ENCODE peak calls at places on chromosomes 1 and 21, in five cellular contexts. N is tibial artery; L is NCI-H1092; B is SK-MEL-5; C is stimulated activated CD8-positive, alpha-beta memory T cell treated with anti-CD3 and anti-CD28 coated beads, Interleukin-15, amount 100 ng/mL, for 4 hours. K is an unnamed sample.
A peak's percentile ranks its signal among the peaks of the same experiment; 100 is the strongest.

GRCh38 chr1:29465755-29466154 is 229.4 kb downstream of the PTPRU start:
- DNase-seq in B (no peak), N (no peak), L (no peak), C (no peak), K (no peak)

GRCh38 chr21:33977721-33978369 is 62.2 kb upstream of the ATP5PO start:
- DNase-seq in L (no peak), B (no peak), C (no peak), N (no peak), K (no peak)

GRCh38 chr1:229627003-229627402 is 956 bp downstream of the URB2 start:
- DNase-seq in L (no peak), N (no peak), B (no peak), C (no peak), K (no peak)

GRCh38 chr21:35540950-35541632 is 492.0 kb upstream of the RUNX1 start:
- DNase-seq in C (no peak), L (peak; percentile 41), N (no peak), B (no peak), K (no peak)

GRCh38 chr1:103517380-103518047 is 8.0 kb upstream of the RNPC3 start:
- DNase-seq in N (no peak), B (no peak), L (no peak), C (no peak), K (no peak)

GRCh38 chr1:90835661-90836344 is 118.7 kb upstream of the BARHL2 start:
- DNase-seq in B (no peak), L (no peak), N (no peak), C (no peak), K (peak; percentile 18)

GRCh38 chr1:151372411-151372934 is at the start of gene SELENBP1:
- DNase-seq in C (no peak), L (peak; percentile 91), N (peak; percentile 95), B (no peak), K (no peak)

GRCh38 chr1:212497553-212497952 is 64.8 kb downstream of the NENF start:
- DNase-seq in B (no peak), N (no peak), L (no peak), C (no peak), K (no peak)

GRCh38 chr1:88983791-88984552 is 8.5 kb downstream of the KYAT3 start:
- DNase-seq in C (no peak), N (no peak), B (peak; percentile 77), L (no peak), K (peak; percentile 61)

GRCh38 chr1:204065986-204066300 is 7.0 kb upstream of the SOX13 start:
- DNase-seq in B (no peak), C (no peak), L (no peak), N (no peak), K (no peak)

GRCh38 chr1:109256971-109257681 is 7.8 kb downstream of the CELSR2 start:
- DNase-seq in L (no peak), N (no peak), B (no peak), C (no peak), K (no peak)

GRCh38 chr1:72780212-72780611 is 497.9 kb upstream of the NEGR1 start:
- DNase-seq in L (no peak), N (no peak), B (no peak), C (no peak), K (no peak)

GRCh38 chr1:89587728-89588127 is 45.2 kb upstream of the LRRC8C start:
- DNase-seq in C (no peak), L (no peak), B (no peak), N (no peak), K (no peak)

GRCh38 chr1:199279872-199280649 is 641.2 kb downstream of the PTPRC start:
- DNase-seq in N (no peak), L (no peak), B (no peak), C (no peak), K (no peak)

GRCh38 chr1:101288491-101288944 is 51.7 kb downstream of the S1PR1 start:
- DNase-seq in C (peak; percentile 55), N (peak; percentile 69), L (peak; percentile 47), B (peak; percentile 80), K (peak; percentile 65)

GRCh38 chr1:17200246-17200645 is 4.7 kb upstream of the PADI1 start:
- DNase-seq in N (no peak), B (no peak), C (no peak), L (no peak), K (no peak)

GRCh38 chr1:1183221-1183747 is 9.6 kb downstream of the TTLL10 start:
- DNase-seq in L (no peak), B (no peak), N (no peak), C (no peak), K (no peak)

GRCh38 chr1:153752561-153753195 is 22.5 kb upstream of the SLC27A3 start:
- DNase-seq in L (no peak), N (peak; percentile 93), B (no peak), C (no peak), K (no peak)

GRCh38 chr1:193408782-193409293 is 222.4 kb upstream of the B3GALT2 start:
- DNase-seq in N (peak; percentile 67), C (no peak), L (no peak), B (no peak), K (no peak)

GRCh38 chr21:41636636-41637625 is 129.0 kb upstream of the TMPRSS2 start:
- DNase-seq in C (no peak), L (peak; percentile 24), B (no peak), N (peak; percentile 56), K (no peak)

GRCh38 chr1:67832737-67833594 is at the start of gene GNG12:
- DNase-seq in B (peak; percentile 85), N (peak; percentile 89), L (no peak), C (no peak), K (peak; percentile 1)

K was measured in naive B cell.